ENCODE peak calls at places on chromosomes 6 and 20, in five cellular contexts. Z is CD8-positive, alpha-beta T cell; D is RWPE2; A is endothelial cell; O is GM23338. B is an unnamed sample.

GRCh38 chr6:149152521-149152920 is 165.0 kb upstream of the TAB2 start:
- DNase-seq in Z (no peak), D (no peak), A (no peak), O (no peak), B (no peak)

GRCh38 chr6:45900808-45901752 is 114.6 kb downstream of the CLIC5 start:
- DNase-seq in Z (no peak), D (no peak), A (no peak), O (peak; percentile 21), B (no peak)

GRCh38 chr20:49028684-49029083 is 17.4 kb upstream of the CSE1L start:
- DNase-seq in Z (no peak), D (no peak), A (no peak), O (peak; percentile 53), B (no peak)

GRCh38 chr6:3090013-3090412 is 21.7 kb downstream of the RIPK1 start:
- DNase-seq in Z (no peak), D (no peak), A (no peak), O (no peak), B (no peak)

GRCh38 chr20:17688965-17689364 is 6.9 kb upstream of the RRBP1 start:
- DNase-seq in Z (no peak), D (peak; percentile 3), A (no peak), O (no peak), B (no peak)

GRCh38 chr6:46490425-46491200 is 636 bp downstream of the RCAN2 start:
- DNase-seq in Z (no peak), D (no peak), A (peak; percentile 77), O (peak; percentile 80), B (no peak)

GRCh38 chr6:81838031-81838430 is 85.5 kb upstream of the TENT5A start:
- DNase-seq in Z (no peak), D (no peak), A (no peak), O (no peak), B (no peak)

GRCh38 chr20:49981218-49982071 is 1.3 kb upstream of the SNAI1 start:
- DNase-seq in Z (no peak), D (no peak), A (no peak), O (no peak), B (no peak)

GRCh38 chr6:116586738-116587137 is 15.4 kb downstream of the RWDD1 start:
- DNase-seq in Z (no peak), D (no peak), A (no peak), O (no peak), B (no peak)

GRCh38 chr6:7021306-7021705 is 86.5 kb upstream of the RREB1 start:
- DNase-seq in Z (no peak), D (no peak), A (no peak), O (no peak), B (no peak)

GRCh38 chr6:153368131-153368530 is 237.0 kb upstream of the RGS17 start:
- DNase-seq in Z (no peak), D (no peak), A (no peak), O (no peak), B (no peak)

GRCh38 chr6:42239333-42239732 is 21.7 kb upstream of the MRPS10 start:
- DNase-seq in Z (no peak), D (no peak), A (no peak), O (no peak), B (no peak)

GRCh38 chr6:13614126-13614925 is 809 bp upstream of the NOL7 start:
- DNase-seq in Z (no peak), D (no peak), A (peak; percentile 63), O (peak; percentile 62), B (no peak)

GRCh38 chr6:86937219-86938079 is at the start of gene HTR1E:
- DNase-seq in Z (no peak), D (no peak), A (peak; percentile 78), O (peak; percentile 56), B (no peak)
- TF ChIP-seq CTCF in Z (no peak), D (peak; percentile 53), A (no peak), O (peak; percentile 87), B (no peak)

GRCh38 chr6:133889557-133890301 is 816 bp downstream of the TCF21 start:
- DNase-seq in Z (no peak), D (no peak), A (peak; percentile 36), O (peak; percentile 63), B (no peak)
- TF ChIP-seq CTCF in Z (no peak), D (no peak), A (no peak), O (no peak), B (no peak)

GRCh38 chr6:63066053-63066704 is 145.1 kb upstream of the FKBP1C start:
- DNase-seq in Z (no peak), D (no peak), A (no peak), O (peak; percentile 40), B (no peak)
- TF ChIP-seq CTCF in Z (no peak), D (peak; percentile 39), A (no peak), O (peak; percentile 27), B (no peak)

GRCh38 chr20:46592580-46593362 is 42.3 kb upstream of the OCSTAMP start:
- DNase-seq in Z (no peak), D (peak; percentile 56), A (no peak), O (peak; percentile 70), B (no peak)
- TF ChIP-seq CTCF in Z (no peak), D (peak; percentile 34), A (no peak), O (peak; percentile 54), B (no peak)

GRCh38 chr6:78517399-78517798 is 350.0 kb upstream of the IRAK1BP1 start:
- DNase-seq in Z (no peak), D (no peak), A (no peak), O (no peak), B (no peak)

GRCh38 chr6:78511019-78511418 is 356.3 kb upstream of the IRAK1BP1 start:
- DNase-seq in Z (no peak), D (no peak), A (no peak), O (no peak), B (no peak)

GRCh38 chr6:78513856-78514255 is 353.5 kb upstream of the IRAK1BP1 start:
- DNase-seq in Z (no peak), D (no peak), A (no peak), O (peak; percentile 81), B (no peak)
- TF ChIP-seq CTCF in Z (no peak), D (no peak), A (no peak), O (peak; percentile 61), B (no peak)

DNA sequence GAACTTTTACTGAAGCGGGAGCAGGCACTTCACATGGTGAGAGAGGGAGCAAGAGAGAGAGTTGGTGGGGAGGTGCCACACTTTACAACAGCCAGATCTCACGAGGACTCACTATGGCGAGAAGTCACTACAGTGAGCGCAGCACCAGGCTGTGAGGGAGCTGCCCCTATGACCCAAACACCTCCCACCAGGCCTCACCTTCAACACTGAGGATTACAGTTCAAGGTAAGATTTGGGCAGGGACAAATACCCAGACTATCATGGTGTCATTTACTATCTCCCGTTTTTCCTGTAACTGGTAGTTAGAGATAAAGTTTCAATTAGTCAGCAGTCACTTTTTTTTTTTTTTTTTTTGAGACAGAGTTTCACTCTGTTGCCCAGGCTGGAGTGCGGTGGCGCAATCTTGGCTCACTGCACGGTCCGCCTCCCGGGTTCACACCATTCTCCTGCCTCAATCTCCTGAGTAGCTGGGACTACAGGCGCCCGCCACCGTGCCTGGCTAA is 7.8 kb downstream of the RBCK1 start:
- DNase-seq in Z (no peak), D (no peak), A (no peak), O (no peak), B (no peak)
- TF ChIP-seq CTCF in Z (no peak), D (no peak), A (no peak), O (no peak), B (no peak)

DNA sequence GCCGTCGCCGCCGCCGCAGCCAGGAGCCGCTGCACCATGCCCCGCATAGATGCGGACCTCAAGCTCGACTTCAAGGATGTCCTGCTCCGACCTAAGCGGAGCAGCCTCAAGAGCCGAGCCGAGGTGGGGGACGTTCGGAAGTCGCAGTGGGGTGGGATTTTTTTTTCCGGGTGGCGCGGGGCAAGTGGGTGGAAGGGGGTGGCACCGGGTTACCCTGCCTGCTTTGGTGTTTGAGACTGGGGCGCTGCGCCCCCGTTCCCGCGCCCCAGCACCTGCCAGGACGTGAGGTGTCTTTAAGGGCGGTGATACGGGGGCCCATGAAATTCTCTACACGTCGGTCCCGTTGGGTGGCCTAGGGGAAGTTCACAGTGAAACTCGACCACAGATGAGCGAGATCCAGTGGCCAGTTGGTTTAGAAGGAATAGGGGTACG is 287 bp downstream of the GMPR start:
- DNase-seq in Z (no peak), D (no peak), A (no peak), O (peak; percentile 60), B (no peak)
- TF ChIP-seq CTCF in Z (no peak), D (no peak), A (no peak), O (no peak), B (no peak)